ENCODE peak calls at places on chromosomes 5 and 9, in five cellular contexts. Z is caudate nucleus, V is hepatocyte, J is mammary epithelial cell, F is small intestine. G is an unnamed sample.
A peak's percentile ranks its signal among the peaks of the same experiment; 100 is the strongest.

GRCh38 chr9:88998911-88999310 is 7.6 kb downstream of the S1PR3 start:
- DNase-seq in J (no peak), V (no peak), Z (no peak), F (no peak), G (no peak)

GRCh38 chr9:111178361-111179043 is 140.2 kb upstream of the LPAR1 start:
- DNase-seq in Z (no peak), J (no peak), V (no peak), F (no peak), G (no peak)

GRCh38 chr9:137741330-137741729 is 122.5 kb downstream of the EHMT1 start:
- DNase-seq in V (no peak), J (no peak), Z (no peak), F (no peak), G (no peak)

GRCh38 chr9:109974143-109974917 is 194.3 kb downstream of the PALM2AKAP2 start:
- DNase-seq in J (no peak), F (no peak), Z (peak; percentile 20), V (no peak), G (peak; percentile 41)

GRCh38 chr9:130320697-130321080 is 55.1 kb downstream of the HMCN2 start:
- DNase-seq in J (no peak), V (no peak), Z (no peak), F (peak; percentile 4), G (no peak)

GRCh38 chr5:105773241-105773640 is 1897.5 kb downstream of the EFNA5 start:
- DNase-seq in V (no peak), Z (no peak), F (no peak), J (no peak), G (no peak)

GRCh38 chr5:151151793-151152192 is 5.8 kb downstream of the ANXA6 start:
- DNase-seq in F (no peak), J (no peak), V (no peak), Z (no peak), G (no peak)

GRCh38 chr9:134203224-134203623 is 38.9 kb upstream of the RNU6ATAC start:
- DNase-seq in V (no peak), F (no peak), J (no peak), Z (no peak), G (no peak)

GRCh38 chr9:8978334-8978733 is 1178.8 kb upstream of the DMAC1 start:
- DNase-seq in F (no peak), Z (no peak), J (no peak), V (no peak), G (no peak)

DNA sequence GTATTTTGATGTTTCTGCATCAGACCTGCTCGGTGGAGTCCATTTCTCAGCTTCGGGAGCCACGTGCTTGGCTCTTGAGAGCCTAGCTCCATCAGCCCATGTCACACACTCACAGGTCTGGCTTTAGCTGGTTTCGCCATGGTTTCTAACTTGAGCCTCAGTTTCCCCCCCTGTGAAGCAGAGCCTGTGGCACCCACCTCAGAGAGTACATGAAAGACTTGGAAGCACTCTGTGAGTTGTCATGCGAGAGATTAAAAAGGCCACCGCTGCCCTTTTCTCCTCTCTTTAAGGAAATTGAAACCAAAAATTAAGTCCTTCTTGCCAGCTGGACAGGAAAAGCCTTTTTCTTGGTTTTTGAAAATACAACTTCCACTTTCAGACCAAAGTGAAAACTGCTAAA is 8.8 kb downstream of the TENT4A start:
- DNase-seq in Z (no peak), J (no peak), V (no peak), F (no peak), G (no peak)
- H3K27ac ChIP-seq in Z (no peak overlapping the region), J (no peak overlapping the region), V (no peak overlapping the region), F (peak overlapping the region; percentile 85), G (no peak overlapping the region)

GRCh38 chr9:127769985-127770904 is 8.2 kb downstream of the SH2D3C start:
- DNase-seq in J (no peak), Z (no peak), F (no peak), V (no peak), G (no peak)
- H3K27ac ChIP-seq in J (no peak overlapping the region), Z (peak overlapping the region; percentile 48), F (peak overlapping the region; percentile 77), V (no peak overlapping the region), G (peak overlapping the region; percentile 51)

GRCh38 chr5:149580808-149581191 is 498 bp upstream of the ARHGEF37 start:
- DNase-seq in V (no peak), J (no peak), F (peak; percentile 27), Z (no peak), G (no peak)
- H3K27ac ChIP-seq in V (peak overlapping the region; percentile 51), J (peak overlapping the region; percentile 81), F (peak overlapping the region; percentile 73), Z (peak overlapping the region; percentile 98), G (peak overlapping the region; percentile 86)

GRCh38 chr5:179697108-179697507 is 1.7 kb upstream of the CANX start:
- DNase-seq in F (no peak), Z (no peak), J (no peak), V (no peak), G (no peak)
- H3K27ac ChIP-seq in F (peak overlapping the region; percentile 8), Z (no peak overlapping the region), J (no peak overlapping the region), V (peak overlapping the region; percentile 94), G (no peak overlapping the region)